ENCODE peak calls at places on chromosomes 2 and 18, in five cellular contexts. H is MM.1S, V is A549, M is endothelial cell of umbilical vein, Q is HCT116. S is an unnamed sample.

GRCh38 chr18:62659698-62660097 is 55.6 kb upstream of the PHLPP1 start:
- DNase-seq in M (no peak), H (no peak), Q (no peak), V (no peak), S (no peak)

GRCh38 chr18:48891721-48892120 is 59.0 kb downstream of the SMAD7 start:
- DNase-seq in H (no peak), Q (no peak), V (no peak), M (no peak), S (no peak)

GRCh38 chr2:200417389-200417788 is 92.5 kb downstream of the KCTD18 start:
- DNase-seq in H (no peak), M (no peak), Q (no peak), V (no peak), S (no peak)

GRCh38 chr2:37614061-37614802 is 57.2 kb downstream of the CDC42EP3 start:
- DNase-seq in M (peak; percentile 26), H (no peak), Q (no peak), V (peak; percentile 21), S (peak; percentile 85)

GRCh38 chr18:42190643-42191042 is 235.6 kb downstream of the PIK3C3 start:
- DNase-seq in Q (no peak), M (no peak), H (no peak), V (no peak), S (no peak)

GRCh38 chr2:94874277-94874997 is 3.2 kb downstream of the TEKT4 start:
- DNase-seq in H (peak; percentile 56), V (peak; percentile 58), M (peak; percentile 26), Q (peak; percentile 24), S (no peak)

GRCh38 chr2:167776359-167776758 is 471.0 kb downstream of the STK39 start:
- DNase-seq in V (no peak), Q (no peak), M (no peak), H (no peak), S (no peak)

GRCh38 chr2:72104821-72105588 is 42.7 kb downstream of the CYP26B1 start:
- DNase-seq in V (no peak), M (no peak), H (no peak), Q (no peak), S (no peak)

GRCh38 chr2:142299021-142299420 is 168.2 kb upstream of the LRP1B start:
- DNase-seq in H (no peak), Q (no peak), V (no peak), M (no peak), S (no peak)

DNA sequence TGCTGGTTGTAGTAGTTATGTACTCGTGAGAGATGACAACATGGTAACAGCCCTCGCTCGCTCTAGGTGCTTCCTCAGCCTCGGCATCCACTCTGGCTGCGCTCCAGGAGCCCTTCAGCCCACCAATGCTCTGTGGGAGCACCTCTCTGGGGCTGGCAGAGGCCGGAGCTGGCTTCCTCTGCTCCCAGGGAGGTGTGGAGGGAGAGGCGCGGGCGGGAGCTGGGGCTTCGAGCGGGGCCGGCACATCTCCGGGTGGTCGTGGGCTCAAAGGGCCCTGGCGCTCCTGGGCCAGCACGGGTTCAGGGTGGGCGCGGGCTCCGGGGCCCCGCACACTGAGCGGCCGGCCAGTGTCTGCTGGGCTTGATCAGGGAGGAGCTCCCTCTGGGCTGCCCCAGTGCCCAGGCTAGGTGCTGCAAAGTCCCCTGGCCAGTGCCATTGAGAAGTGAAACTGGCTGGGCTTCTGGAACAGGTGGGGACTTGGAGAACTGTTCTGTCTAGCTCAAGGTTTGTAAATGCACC is 1012.1 kb downstream of the CNTNAP5 start:
- DNase-seq in H (no peak), V (no peak), M (no peak), Q (no peak), S (no peak)
- H3K4me3 ChIP-seq in H (no peak overlapping the region), V (no peak overlapping the region), M (no peak overlapping the region), Q (no peak overlapping the region), S (no peak overlapping the region)

GRCh38 chr2:58427572-58428285 is 186.6 kb upstream of the FANCL start:
- DNase-seq in H (peak; percentile 42), M (peak; percentile 34), V (peak; percentile 38), Q (no peak), S (peak; percentile 29)

GRCh38 chr2:58425368-58425767 is 184.2 kb upstream of the FANCL start:
- DNase-seq in Q (no peak), H (no peak), V (no peak), M (no peak), S (no peak)

GRCh38 chr2:58428553-58429284 is 187.6 kb upstream of the FANCL start:
- DNase-seq in Q (no peak), H (no peak), V (peak; percentile 14), M (no peak), S (no peak)

GRCh38 chr2:58429285-58429874 is 188.3 kb upstream of the FANCL start:
- DNase-seq in Q (no peak), H (no peak), M (no peak), V (no peak), S (no peak)

DNA sequence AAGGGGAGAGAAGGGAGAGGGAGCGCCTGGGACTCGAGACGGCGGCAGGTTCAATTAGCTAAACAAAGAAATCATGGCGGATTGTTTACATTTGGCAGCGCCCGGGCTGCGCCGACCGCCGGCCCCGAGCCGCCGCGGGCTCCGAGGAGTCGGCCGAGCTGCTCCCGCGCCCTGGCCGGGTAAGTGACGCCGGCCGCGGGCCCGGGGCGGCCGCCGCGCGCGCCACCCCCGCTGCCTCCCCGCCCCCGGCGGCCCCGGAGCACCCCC is 187.1 kb upstream of the FANCL start:
- DNase-seq in Q (no peak), H (peak; percentile 11), M (no peak), V (peak; percentile 26), S (no peak)
- H3K27ac ChIP-seq in Q (no peak overlapping the region), H (no peak overlapping the region), M (no peak overlapping the region), V (peak overlapping the region; percentile 85), S (peak overlapping the region; percentile 61)

GRCh38 chr2:83378921-83379320 is 1080.2 kb downstream of the SUCLG1 start:
- DNase-seq in V (no peak), M (no peak), Q (no peak), H (no peak), S (no peak)
- H3K9me3 ChIP-seq in V (peaks cover 31% of the 10 kb centered on the region), M (no peaks in the 10 kb centered on the region), Q (no peaks in the 10 kb centered on the region), H (no peaks in the 10 kb centered on the region), S (no peaks in the 10 kb centered on the region)

DNA sequence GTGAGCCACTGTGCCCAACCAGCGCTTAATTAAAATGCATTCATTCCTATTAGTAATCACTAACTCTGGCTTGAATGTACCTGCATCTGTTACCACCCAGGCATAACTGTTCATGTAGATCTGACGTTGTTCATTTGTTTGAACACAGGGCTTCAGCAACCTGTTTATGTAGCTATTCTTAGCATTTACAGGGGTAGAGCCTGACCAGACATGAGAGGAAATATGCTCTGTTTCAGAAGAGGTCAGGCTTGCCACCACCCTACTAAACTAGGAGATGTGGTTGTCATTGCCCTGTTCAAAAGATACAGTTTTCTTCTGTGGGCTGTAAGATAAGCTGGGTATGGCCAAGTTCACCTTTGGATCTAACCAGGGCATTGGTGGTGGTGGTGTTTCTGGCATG is 8.8 kb downstream of the MGAT5 start:
- DNase-seq in Q (no peak), M (no peak), V (no peak), H (peak; percentile 46), S (no peak)
- H3K4me3 ChIP-seq in Q (no peak overlapping the region), M (no peak overlapping the region), V (no peak overlapping the region), H (no peak overlapping the region), S (no peak overlapping the region)